ENCODE peak calls at places on chromosome X, in six cellular contexts. N is heart left ventricle, Q is adrenal gland, V is K562, E is Peyer's patch, X is A549. K is an unnamed sample.

GRCh38 chrX:136200466-136200865 is 50.7 kb downstream of the MAP7D3 start:
- DNase-seq in N (no peak), Q (no peak), V (peak; percentile 47), E (no peak), X (peak; percentile 29), K (peak; percentile 0)

GRCh38 chrX:31459361-31459760 is 387.5 kb upstream of the FTHL17 start:
- DNase-seq in N (no peak), Q (no peak), V (no peak), E (no peak), X (no peak), K (no peak)

GRCh38 chrX:155893513-155893912 is 12.4 kb downstream of the VAMP7 start:
- DNase-seq in N (no peak), Q (no peak), V (no peak), E (no peak), X (no peak), K (peak; percentile 29)

GRCh38 chrX:20067709-20068315 is 48.9 kb downstream of the MAP7D2 start:
- DNase-seq in N (peak; percentile 73), Q (peak; percentile 85), V (no peak), E (peak; percentile 52), X (peak; percentile 64), K (no peak)

GRCh38 chrX:23742174-23742692 is 843 bp downstream of the ACOT9 start:
- DNase-seq in N (peak; percentile 45), Q (peak; percentile 62), V (no peak), E (no peak), X (peak; percentile 64), K (peak; percentile 50)

GRCh38 chrX:79081895-79082512 is 62.5 kb upstream of the GPR174 start:
- DNase-seq in N (no peak), Q (no peak), V (peak; percentile 10), E (no peak), X (peak; percentile 22), K (peak; percentile 3)

GRCh38 chrX:16528620-16529019 is 121.3 kb upstream of the S100G start:
- DNase-seq in N (no peak), Q (no peak), V (no peak), E (no peak), X (no peak), K (no peak)

GRCh38 chrX:312621-313331 is 5.8 kb downstream of the GTPBP6 start:
- DNase-seq in N (peak; percentile 21), Q (no peak), V (no peak), E (no peak), X (no peak), K (no peak)

GRCh38 chrX:22803353-22803752 is 196.4 kb upstream of the DDX53 start:
- DNase-seq in N (no peak), Q (no peak), V (no peak), E (no peak), X (no peak), K (no peak)

GRCh38 chrX:68693481-68694410 is 46.3 kb downstream of the STARD8 start:
- DNase-seq in N (peak; percentile 87), Q (peak; percentile 79), V (peak; percentile 86), E (peak; percentile 52), X (no peak), K (peak; percentile 76)
- TF ChIP-seq POLR2A in N (peak; percentile 81), Q (peak; percentile 55), V (peak; percentile 85), E (no peak), X (no peak), K (peak; percentile 68)

GRCh38 chrX:7927259-7928167 is at the start of gene PNPLA4:
- DNase-seq in N (peak; percentile 87), Q (peak; percentile 91), V (peak; percentile 85), E (peak; percentile 88), X (peak; percentile 87), K (peak; percentile 91)
- TF ChIP-seq POLR2A in N (peak; percentile 45), Q (no peak), V (peak; percentile 89), E (peak; percentile 78), X (peak; percentile 39), K (peak; percentile 71)

GRCh38 chrX:64204252-64204651 is 1.3 kb downstream of the AMER1 start:
- DNase-seq in N (peak; percentile 51), Q (peak; percentile 72), V (no peak), E (peak; percentile 49), X (no peak), K (no peak)

GRCh38 chrX:64204701-64205440 is 637 bp downstream of the AMER1 start:
- DNase-seq in N (peak; percentile 34), Q (peak; percentile 68), V (peak; percentile 45), E (peak; percentile 56), X (no peak), K (peak; percentile 51)

GRCh38 chrX:64206556-64207162 is 1.2 kb upstream of the AMER1 start:
- DNase-seq in N (no peak), Q (peak; percentile 59), V (no peak), E (peak; percentile 49), X (no peak), K (no peak)

GRCh38 chrX:64205441-64205734 is at the start of gene AMER1:
- DNase-seq in N (no peak), Q (no peak), V (no peak), E (no peak), X (no peak), K (no peak)

DNA sequence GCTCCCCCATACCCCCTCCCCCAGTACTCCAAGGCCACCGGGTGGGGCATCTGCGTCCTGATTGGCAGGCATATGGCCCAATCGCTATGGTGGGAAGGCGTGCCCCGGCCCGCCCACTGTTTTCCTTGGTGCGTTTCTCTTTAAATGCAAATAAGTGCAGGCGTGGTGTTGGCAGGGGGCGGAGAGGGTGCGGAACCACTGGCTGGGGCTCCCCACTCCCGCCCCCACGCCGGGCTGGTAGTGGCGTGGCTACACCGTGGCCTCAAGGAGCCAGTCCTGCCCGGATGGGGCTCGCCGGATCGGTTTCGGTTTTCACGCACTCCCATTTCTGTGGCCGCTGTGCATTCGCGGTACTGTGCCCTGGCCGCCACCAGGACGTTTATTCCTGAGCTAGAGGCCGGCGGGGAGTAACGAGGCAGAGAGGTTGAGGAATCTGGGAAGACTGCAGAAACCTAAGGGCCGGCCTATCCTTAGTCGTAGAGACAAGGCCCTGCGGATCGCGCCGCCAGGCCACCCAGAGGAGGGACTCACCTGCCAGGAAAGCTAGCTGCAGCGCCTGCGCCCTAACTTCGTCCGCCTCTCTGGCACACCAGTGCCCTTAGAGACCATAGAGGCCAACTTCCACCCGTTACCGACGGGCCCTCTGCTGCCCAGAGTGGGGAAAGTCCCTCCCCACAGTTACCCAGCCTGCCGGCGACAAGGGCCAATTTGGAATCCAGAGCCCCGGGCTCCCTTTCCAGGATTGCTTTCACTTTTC is 405 bp upstream of the AMER1 start:
- DNase-seq in N (peak; percentile 95), Q (peak; percentile 98), V (peak; percentile 91), E (peak; percentile 91), X (peak; percentile 93), K (peak; percentile 92)
- TF ChIP-seq POLR2A in N (peak; percentile 69), Q (peak; percentile 70), V (peak; percentile 71), E (peak; percentile 81), X (peak; percentile 84), K (peak; percentile 71)

DNA sequence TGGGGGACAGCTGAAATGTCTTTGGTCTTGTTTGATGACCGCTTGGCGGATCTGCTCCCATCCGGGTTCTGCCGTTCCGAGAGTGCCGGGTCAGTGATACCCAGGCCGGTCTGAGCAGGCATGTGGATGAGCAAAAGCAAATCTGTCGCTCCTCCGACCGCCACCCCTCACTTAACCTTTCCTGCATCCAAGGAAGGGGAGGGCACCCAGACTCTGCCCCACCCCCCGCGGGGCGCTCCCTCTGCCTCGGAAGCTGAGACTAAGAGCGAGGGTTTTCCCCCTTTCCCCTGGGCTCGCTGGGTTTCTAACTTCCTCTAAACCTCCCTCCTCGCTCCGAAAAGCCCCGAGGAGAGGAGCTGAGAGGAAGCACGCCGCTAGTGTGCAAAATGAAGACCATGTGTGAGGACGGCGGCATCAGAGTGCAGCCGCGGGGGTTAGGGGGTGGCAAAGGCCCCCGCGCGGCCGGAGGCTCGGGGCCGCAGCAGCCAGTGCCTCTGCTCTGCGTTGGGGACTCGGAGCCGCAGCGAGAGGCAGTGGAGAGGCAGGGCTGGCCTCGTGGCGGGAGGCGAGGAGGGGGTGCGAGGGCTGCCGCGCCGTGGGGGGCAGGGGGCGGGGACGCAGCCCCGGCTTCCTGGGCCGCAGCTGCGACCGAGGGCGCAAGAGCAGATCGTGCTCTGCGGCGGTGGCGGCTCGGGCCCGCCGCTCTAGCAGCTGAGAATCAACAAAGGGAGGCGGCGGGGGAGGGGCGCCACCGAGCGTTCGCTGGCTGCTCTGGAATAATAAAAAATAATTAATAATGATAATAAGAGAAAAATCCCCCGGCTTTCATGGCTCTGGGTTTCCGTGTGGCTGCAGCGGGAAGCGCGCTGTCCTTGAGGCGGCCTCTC is 55.8 kb upstream of the BCOR start:
- DNase-seq in N (peak; percentile 60), Q (peak; percentile 74), V (peak; percentile 67), E (no peak), X (peak; percentile 41), K (peak; percentile 74)
- TF ChIP-seq POLR2A in N (no peak), Q (no peak), V (peak; percentile 55), E (no peak), X (peak; percentile 21), K (no peak)

GRCh38 chrX:107675823-107676555 is 47.7 kb downstream of the PRPS1 start:
- DNase-seq in N (no peak), Q (peak; percentile 67), V (no peak), E (no peak), X (no peak), K (peak; percentile 34)

GRCh38 chrX:107675365-107675654 is 47.0 kb downstream of the PRPS1 start:
- DNase-seq in N (no peak), Q (no peak), V (no peak), E (no peak), X (no peak), K (no peak)

GRCh38 chrX:107673401-107673800 is 45.1 kb downstream of the PRPS1 start:
- DNase-seq in N (no peak), Q (no peak), V (no peak), E (no peak), X (no peak), K (no peak)

GRCh38 chrX:107673933-107674479 is 45.7 kb downstream of the PRPS1 start:
- DNase-seq in N (peak; percentile 91), Q (peak; percentile 87), V (peak; percentile 57), E (peak; percentile 71), X (no peak), K (peak; percentile 46)

DNA sequence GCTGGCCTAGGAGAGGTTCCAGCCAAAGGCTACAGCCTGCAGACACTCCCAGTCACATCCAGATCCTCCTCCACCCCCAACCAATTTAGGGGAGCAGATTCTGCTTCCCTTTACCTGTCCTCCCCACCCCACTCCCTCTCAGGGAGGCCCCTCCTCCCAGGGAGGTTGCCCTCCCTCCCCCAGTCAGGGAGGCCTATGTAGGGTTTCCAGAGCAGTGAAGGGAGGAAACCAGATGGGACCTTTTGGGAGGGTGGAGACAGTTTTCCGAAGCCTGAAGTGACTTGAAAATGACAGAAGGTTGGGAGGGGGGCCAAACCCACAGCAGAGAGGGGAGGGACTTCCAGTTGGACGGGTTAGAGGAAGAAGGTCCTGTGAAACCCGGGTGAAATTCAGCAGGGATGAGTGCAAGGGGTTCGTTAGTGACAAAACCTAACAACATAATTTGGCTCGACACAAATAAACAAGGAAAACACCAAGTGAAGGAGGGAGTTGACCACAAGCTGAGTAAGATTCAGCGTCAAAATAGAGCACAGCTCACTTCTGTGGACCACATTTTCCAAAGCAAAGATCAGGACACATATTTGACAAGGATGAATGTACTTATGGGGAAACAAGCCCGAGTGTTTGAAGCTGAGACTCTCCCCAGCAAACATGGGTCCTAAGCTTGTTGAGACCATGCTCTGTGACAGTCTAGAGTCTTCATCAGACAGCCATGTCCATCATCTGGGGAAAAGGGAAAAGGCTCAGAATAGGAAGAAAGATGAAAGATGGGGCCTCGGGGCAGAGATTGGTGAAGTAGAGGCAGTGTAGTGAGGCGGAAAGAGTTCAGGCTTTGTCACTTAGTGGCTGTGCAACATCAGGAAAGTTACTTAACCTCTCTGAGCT is 46.4 kb downstream of the PRPS1 start:
- DNase-seq in N (peak; percentile 75), Q (peak; percentile 78), V (peak; percentile 31), E (peak; percentile 52), X (no peak), K (peak; percentile 50)
- TF ChIP-seq POLR2A in N (peak; percentile 16), Q (no peak), V (no peak), E (no peak), X (no peak), K (peak; percentile 88)

K was measured in erythroblast.